ENCODE peak calls at places on chromosomes 5 and 9, in five cellular contexts. One of them, this sample, is unnamed. For H3K4me1, the result is how much of the 10 kb centered on the place peaks cover.

GRCh38 chr9:27165067-27165466 is 56.0 kb downstream of the TEK start:
- DNase-seq in lower lobe of right lung: no peak
- DNase-seq in left ventricle myocardium inferior: no peak
- DNase-seq in H9: no peak
- DNase-seq in neural progenitor cell: no peak
- DNase-seq in this sample: no peak

GRCh38 chr9:129027685-129028191 is 393 bp downstream of the SH3GLB2 start:
- DNase-seq in lower lobe of right lung: peak
- DNase-seq in left ventricle myocardium inferior: peak
- DNase-seq in H9: no peak
- DNase-seq in neural progenitor cell: no peak
- DNase-seq in this sample: peak

GRCh38 chr5:172156541-172156994 is 31.5 kb downstream of the STK10 start:
- DNase-seq in lower lobe of right lung: no peak
- DNase-seq in left ventricle myocardium inferior: peak
- DNase-seq in H9: no peak
- DNase-seq in neural progenitor cell: no peak
- DNase-seq in this sample: no peak

GRCh38 chr9:85344901-85345300 is 396.9 kb downstream of the AGTPBP1 start:
- DNase-seq in lower lobe of right lung: no peak
- DNase-seq in left ventricle myocardium inferior: no peak
- DNase-seq in H9: no peak
- DNase-seq in neural progenitor cell: no peak
- DNase-seq in this sample: no peak

GRCh38 chr5:163565931-163566608 is 60.7 kb downstream of the MAT2B start:
- DNase-seq in lower lobe of right lung: peak
- DNase-seq in left ventricle myocardium inferior: no peak
- DNase-seq in H9: peak
- DNase-seq in neural progenitor cell: peak
- DNase-seq in this sample: no peak

GRCh38 chr5:7728076-7728475 is 122.9 kb downstream of the CFAP90 start:
- DNase-seq in lower lobe of right lung: no peak
- DNase-seq in left ventricle myocardium inferior: no peak
- DNase-seq in H9: no peak
- DNase-seq in neural progenitor cell: no peak
- DNase-seq in this sample: no peak

GRCh38 chr5:137181685-137182084 is 317.4 kb downstream of the SPOCK1 start:
- DNase-seq in lower lobe of right lung: no peak
- DNase-seq in left ventricle myocardium inferior: no peak
- DNase-seq in H9: no peak
- DNase-seq in neural progenitor cell: no peak
- DNase-seq in this sample: no peak

GRCh38 chr9:135826188-135826545 is 81.2 kb downstream of the CAMSAP1 start:
- DNase-seq in lower lobe of right lung: no peak
- DNase-seq in left ventricle myocardium inferior: no peak
- DNase-seq in H9: no peak
- DNase-seq in neural progenitor cell: no peak
- DNase-seq in this sample: no peak

GRCh38 chr9:109846781-109847180 is 66.8 kb downstream of the PALM2AKAP2 start:
- DNase-seq in lower lobe of right lung: no peak
- DNase-seq in left ventricle myocardium inferior: no peak
- DNase-seq in H9: no peak
- DNase-seq in neural progenitor cell: no peak
- DNase-seq in this sample: no peak

GRCh38 chr9:91884746-91885687 is 65.0 kb downstream of the ROR2 start:
- DNase-seq in lower lobe of right lung: no peak
- DNase-seq in left ventricle myocardium inferior: no peak
- DNase-seq in H9: peak
- DNase-seq in neural progenitor cell: peak
- DNase-seq in this sample: no peak

GRCh38 chr9:91884153-91884552 is 65.9 kb downstream of the ROR2 start:
- DNase-seq in lower lobe of right lung: no peak
- DNase-seq in left ventricle myocardium inferior: no peak
- DNase-seq in H9: no peak
- DNase-seq in neural progenitor cell: peak
- DNase-seq in this sample: no peak

GRCh38 chr9:91885746-91886432 is 64.1 kb downstream of the ROR2 start:
- DNase-seq in lower lobe of right lung: no peak
- DNase-seq in left ventricle myocardium inferior: no peak
- DNase-seq in H9: no peak
- DNase-seq in neural progenitor cell: no peak
- DNase-seq in this sample: no peak

GRCh38 chr9:91889161-91889560 is 60.9 kb downstream of the ROR2 start:
- DNase-seq in lower lobe of right lung: no peak
- DNase-seq in left ventricle myocardium inferior: no peak
- DNase-seq in H9: no peak
- DNase-seq in neural progenitor cell: no peak
- DNase-seq in this sample: no peak

DNA sequence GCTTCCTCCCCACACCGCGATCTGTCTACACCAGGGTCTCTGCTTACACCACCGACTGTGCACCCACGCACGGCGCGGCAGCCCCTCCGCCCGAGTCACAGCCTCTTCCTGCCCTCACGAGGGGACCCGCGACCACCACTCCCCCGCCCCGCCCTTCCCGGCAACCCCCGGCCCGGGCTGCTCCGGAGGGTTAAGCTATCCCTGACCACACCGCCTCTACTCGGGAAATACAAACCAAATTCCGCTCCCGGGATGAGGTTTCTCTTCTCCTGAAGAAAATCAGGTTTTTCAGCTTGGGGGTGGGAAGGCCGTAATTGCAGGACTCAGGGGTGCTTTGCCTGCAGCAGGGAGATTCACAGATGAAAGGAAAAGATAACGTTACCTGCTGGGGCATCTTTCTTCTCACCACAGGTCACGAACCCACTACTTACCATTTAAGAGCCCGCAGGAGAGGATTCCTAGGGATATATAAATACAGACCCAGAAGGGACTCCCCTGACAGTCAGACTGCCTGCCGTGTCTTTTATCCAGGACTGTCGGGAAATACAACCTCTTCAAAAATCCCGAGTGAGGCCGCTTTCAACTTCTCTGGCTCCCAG is 63.5 kb downstream of the ROR2 start:
- DNase-seq in lower lobe of right lung: no peak
- DNase-seq in left ventricle myocardium inferior: no peak
- DNase-seq in H9: peak
- DNase-seq in neural progenitor cell: peak
- DNase-seq in this sample: no peak
- H3K27ac ChIP-seq in lower lobe of right lung: peak
- H3K27ac ChIP-seq in left ventricle myocardium inferior: no peak
- H3K27ac ChIP-seq in H9: no peak
- H3K27ac ChIP-seq in neural progenitor cell: peak
- H3K27ac ChIP-seq in this sample: no peak

GRCh38 chr5:43753069-43753468 is 150.1 kb downstream of the NNT start:
- DNase-seq in lower lobe of right lung: no peak
- DNase-seq in left ventricle myocardium inferior: no peak
- DNase-seq in H9: no peak
- DNase-seq in neural progenitor cell: no peak
- DNase-seq in this sample: no peak
- TF ChIP-seq CTCF in lower lobe of right lung: no peak
- TF ChIP-seq CTCF in left ventricle myocardium inferior: no peak
- TF ChIP-seq CTCF in H9: peak
- TF ChIP-seq CTCF in neural progenitor cell: no peak
- TF ChIP-seq CTCF in this sample: no peak

DNA sequence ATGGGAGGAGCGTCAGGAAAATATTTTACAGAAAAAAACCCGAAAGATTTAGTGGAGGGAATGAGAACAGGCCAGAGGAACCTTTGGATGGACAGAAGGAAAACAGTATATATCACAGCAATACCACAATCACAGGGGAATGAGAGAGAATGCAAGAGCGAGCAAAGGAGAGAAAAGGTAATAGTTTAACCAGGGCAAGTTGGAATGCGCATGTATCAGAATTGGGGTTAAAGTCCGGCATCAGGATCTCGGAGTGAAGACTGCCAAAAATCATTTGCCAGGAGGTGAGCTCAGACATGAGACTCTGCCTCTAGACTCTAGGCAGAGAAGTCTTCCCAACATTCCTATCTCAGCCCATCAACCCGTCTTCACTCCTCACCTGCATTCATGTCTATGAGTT is 36.8 kb downstream of the PCDHGC5 start:
- DNase-seq in lower lobe of right lung: no peak
- DNase-seq in left ventricle myocardium inferior: no peak
- DNase-seq in H9: no peak
- DNase-seq in neural progenitor cell: no peak
- DNase-seq in this sample: no peak
- H3K4me1 ChIP-seq in lower lobe of right lung: half or more
- H3K4me1 ChIP-seq in left ventricle myocardium inferior: half or more
- H3K4me1 ChIP-seq in H9: under half
- H3K4me1 ChIP-seq in neural progenitor cell: under half
- H3K4me1 ChIP-seq in this sample: under half

GRCh38 chr9:75930193-75930592 is 39.7 kb downstream of the PCSK5 start:
- DNase-seq in lower lobe of right lung: no peak
- DNase-seq in left ventricle myocardium inferior: no peak
- DNase-seq in H9: no peak
- DNase-seq in neural progenitor cell: peak
- DNase-seq in this sample: no peak
- H3K27ac ChIP-seq in lower lobe of right lung: peak
- H3K27ac ChIP-seq in left ventricle myocardium inferior: no peak
- H3K27ac ChIP-seq in H9: no peak
- H3K27ac ChIP-seq in neural progenitor cell: peak
- H3K27ac ChIP-seq in this sample: no peak

GRCh38 chr9:131475956-131476776 is 26.6 kb upstream of the POMT1 start:
- DNase-seq in lower lobe of right lung: no peak
- DNase-seq in left ventricle myocardium inferior: no peak
- DNase-seq in H9: no peak
- DNase-seq in neural progenitor cell: peak
- DNase-seq in this sample: no peak
- TF ChIP-seq CTCF in lower lobe of right lung: peak
- TF ChIP-seq CTCF in left ventricle myocardium inferior: peak
- TF ChIP-seq CTCF in H9: peak
- TF ChIP-seq CTCF in neural progenitor cell: peak
- TF ChIP-seq CTCF in this sample: no peak

GRCh38 chr5:170302729-170303501 is 5.3 kb upstream of the LCP2 start:
- DNase-seq in lower lobe of right lung: peak
- DNase-seq in left ventricle myocardium inferior: peak
- DNase-seq in H9: peak
- DNase-seq in neural progenitor cell: no peak
- DNase-seq in this sample: peak
- H3K4me1 ChIP-seq in lower lobe of right lung: half or more
- H3K4me1 ChIP-seq in left ventricle myocardium inferior: under half
- H3K4me1 ChIP-seq in H9: under half
- H3K4me1 ChIP-seq in neural progenitor cell: under half
- H3K4me1 ChIP-seq in this sample: under half

DNA sequence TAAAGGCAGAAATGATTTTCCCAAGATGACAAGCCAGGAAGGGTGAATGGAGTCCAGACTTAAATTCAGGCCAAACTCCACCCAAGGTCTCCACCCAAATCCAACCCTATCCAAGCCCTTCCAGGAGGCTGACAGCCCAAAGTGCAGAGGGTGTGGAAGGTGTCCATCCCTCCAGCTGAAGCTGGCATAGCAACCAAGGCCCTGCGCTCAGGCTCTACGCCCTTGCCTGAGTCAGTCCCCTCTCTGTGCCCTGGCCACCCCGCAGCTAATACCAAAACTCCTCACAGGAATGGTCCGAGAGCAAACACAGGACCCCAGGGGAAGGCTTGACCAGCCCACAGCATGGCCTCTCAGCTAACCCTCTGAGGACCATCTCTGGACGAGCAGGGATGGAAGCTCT is 2.1 kb downstream of the SEPTIN8 start:
- DNase-seq in lower lobe of right lung: no peak
- DNase-seq in left ventricle myocardium inferior: no peak
- DNase-seq in H9: no peak
- DNase-seq in neural progenitor cell: no peak
- DNase-seq in this sample: no peak
- H3K27ac ChIP-seq in lower lobe of right lung: peak
- H3K27ac ChIP-seq in left ventricle myocardium inferior: peak
- H3K27ac ChIP-seq in H9: no peak
- H3K27ac ChIP-seq in neural progenitor cell: no peak
- H3K27ac ChIP-seq in this sample: no peak

GRCh38 chr5:154241021-154241420 is 50.5 kb downstream of the GALNT10 start:
- DNase-seq in lower lobe of right lung: no peak
- DNase-seq in left ventricle myocardium inferior: no peak
- DNase-seq in H9: no peak
- DNase-seq in neural progenitor cell: peak
- DNase-seq in this sample: no peak

GRCh38 chr5:154237376-154237743 is 46.8 kb downstream of the GALNT10 start:
- DNase-seq in lower lobe of right lung: no peak
- DNase-seq in left ventricle myocardium inferior: no peak
- DNase-seq in H9: no peak
- DNase-seq in neural progenitor cell: no peak
- DNase-seq in this sample: no peak

GRCh38 chr5:154237946-154238345 is 47.4 kb downstream of the GALNT10 start:
- DNase-seq in lower lobe of right lung: no peak
- DNase-seq in left ventricle myocardium inferior: no peak
- DNase-seq in H9: no peak
- DNase-seq in neural progenitor cell: no peak
- DNase-seq in this sample: no peak

GRCh38 chr5:154240595-154240994 is 50.1 kb downstream of the GALNT10 start:
- DNase-seq in lower lobe of right lung: no peak
- DNase-seq in left ventricle myocardium inferior: no peak
- DNase-seq in H9: no peak
- DNase-seq in neural progenitor cell: no peak
- DNase-seq in this sample: no peak

GRCh38 chr5:154238776-154239481 is 48.4 kb downstream of the GALNT10 start:
- DNase-seq in lower lobe of right lung: no peak
- DNase-seq in left ventricle myocardium inferior: no peak
- DNase-seq in H9: peak
- DNase-seq in neural progenitor cell: no peak
- DNase-seq in this sample: no peak
- TF ChIP-seq CTCF in lower lobe of right lung: no peak
- TF ChIP-seq CTCF in left ventricle myocardium inferior: no peak
- TF ChIP-seq CTCF in H9: no peak
- TF ChIP-seq CTCF in neural progenitor cell: no peak
- TF ChIP-seq CTCF in this sample: no peak

This sample was measured in ovary.